ENCODE peak calls at places on chromosome 10, in seven cellular contexts. C, U, S, F, M, N and Z are unnamed samples.

GRCh38 chr10:70672993-70673928 is 955 bp downstream of the ADAMTS14 start:
- DNase-seq in C (peak), U (no peak), S (peak), F (no peak), M (no peak), N (peak), Z (no peak)

GRCh38 chr10:102710604-102711003 is 3.6 kb downstream of the ARL3 start:
- DNase-seq in C (no peak), U (no peak), S (peak), F (no peak), M (no peak), N (no peak), Z (no peak)

GRCh38 chr10:125768217-125768616 is 7.4 kb downstream of the MMP21 start:
- DNase-seq in C (no peak), U (no peak), S (peak), F (no peak), M (no peak), N (no peak), Z (no peak)

GRCh38 chr10:9331583-9332008 is 1277.1 kb downstream of the GATA3 start:
- DNase-seq in C (no peak), U (no peak), S (peak), F (no peak), M (no peak), N (no peak), Z (no peak)

GRCh38 chr10:98316156-98316555 is 48.2 kb upstream of the LOXL4 start:
- DNase-seq in C (no peak), U (no peak), S (no peak), F (no peak), M (no peak), N (no peak), Z (no peak)

GRCh38 chr10:24485299-24485698 is 238.4 kb downstream of the ARHGAP21 start:
- DNase-seq in C (no peak), U (no peak), S (no peak), F (no peak), M (no peak), N (peak), Z (no peak)

GRCh38 chr10:127148066-127148932 is 48.1 kb downstream of the INSYN2A start:
- DNase-seq in C (no peak), U (no peak), S (no peak), F (no peak), M (no peak), N (no peak), Z (no peak)

GRCh38 chr10:126734015-126734414 is 63.5 kb upstream of the C10orf90 start:
- DNase-seq in C (no peak), U (no peak), S (no peak), F (no peak), M (no peak), N (no peak), Z (no peak)

GRCh38 chr10:120729508-120729907 is 121.7 kb upstream of the WDR11 start:
- DNase-seq in C (no peak), U (no peak), S (no peak), F (no peak), M (no peak), N (no peak), Z (no peak)

GRCh38 chr10:117536359-117536861 is 6.1 kb upstream of the EMX2 start:
- DNase-seq in C (no peak), U (no peak), S (peak), F (no peak), M (peak), N (no peak), Z (no peak)

GRCh38 chr10:77582710-77583115 is 54.9 kb downstream of the KCNMA1 start:
- DNase-seq in C (no peak), U (no peak), S (peak), F (no peak), M (no peak), N (no peak), Z (peak)

GRCh38 chr10:91042069-91042468 is 121.2 kb upstream of the ANKRD1 start:
- DNase-seq in C (no peak), U (no peak), S (no peak), F (no peak), M (no peak), N (no peak), Z (no peak)

GRCh38 chr10:91040343-91040742 is 119.5 kb upstream of the ANKRD1 start:
- DNase-seq in C (no peak), U (no peak), S (no peak), F (no peak), M (no peak), N (no peak), Z (no peak)

GRCh38 chr10:91046891-91047290 is 126.0 kb upstream of the ANKRD1 start:
- DNase-seq in C (no peak), U (no peak), S (no peak), F (no peak), M (no peak), N (no peak), Z (no peak)

GRCh38 chr10:91048380-91048779 is 127.5 kb upstream of the ANKRD1 start:
- DNase-seq in C (no peak), U (no peak), S (no peak), F (no peak), M (no peak), N (no peak), Z (no peak)

DNA sequence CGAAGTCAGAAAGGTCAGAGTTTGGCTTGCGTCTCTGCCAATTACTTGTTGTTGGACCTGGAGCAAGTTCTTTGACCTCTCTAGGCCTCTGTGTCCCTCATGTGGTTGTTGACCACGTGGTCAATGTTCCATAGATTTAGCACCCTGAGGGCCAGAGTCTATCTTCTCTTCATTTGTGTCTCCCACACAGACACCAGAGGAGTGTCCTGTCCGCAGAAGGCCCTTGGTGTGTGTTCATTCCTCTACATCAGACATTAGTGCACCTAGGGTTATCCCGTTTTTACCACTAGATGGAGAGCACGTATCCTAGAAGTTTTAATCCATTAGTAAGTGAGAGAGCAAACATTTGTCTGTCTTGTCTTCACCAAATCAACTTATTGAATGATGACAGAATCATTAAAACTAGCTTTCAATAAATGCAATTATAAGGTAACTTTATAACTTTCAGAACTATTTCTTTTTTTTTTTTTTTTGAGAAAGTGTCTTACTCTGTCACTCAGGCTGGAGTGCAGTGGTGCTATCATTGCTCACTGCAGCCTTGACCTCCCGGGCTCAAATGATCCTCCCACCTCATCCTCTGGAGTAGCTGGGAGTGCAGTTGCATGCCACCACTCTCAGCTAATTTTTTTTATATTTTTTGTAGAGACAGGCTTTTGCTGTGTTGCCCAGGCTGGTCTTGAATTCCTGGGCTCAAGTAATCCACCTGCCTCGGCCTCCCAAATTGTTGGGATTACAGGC is 122.5 kb upstream of the ANKRD1 start:
- DNase-seq in C (peak), U (no peak), S (peak), F (no peak), M (no peak), N (no peak), Z (no peak)
- TF ChIP-seq CTCF in C (peak), U (peak), S (peak), F (no peak), M (peak), N (peak), Z (peak)

DNA sequence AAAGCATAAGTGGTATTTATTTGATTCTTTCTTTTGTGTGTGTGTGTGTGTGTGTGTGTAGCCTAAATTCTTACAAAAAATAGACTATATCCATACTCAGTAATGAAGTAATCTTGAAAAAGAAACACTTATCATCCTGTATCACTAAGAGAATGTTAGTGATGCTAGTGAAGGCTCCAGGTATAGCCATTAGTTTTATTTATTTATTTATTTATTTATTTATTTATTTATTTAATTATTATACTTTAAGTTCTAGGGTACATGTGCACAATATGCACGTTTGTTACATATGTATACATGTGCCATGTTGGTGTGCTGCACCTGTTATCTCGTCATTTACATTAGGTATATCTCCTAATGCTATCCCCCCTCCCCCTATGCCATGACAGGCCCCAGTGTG is 436.0 kb downstream of the HTR7 start:
- DNase-seq in C (no peak), U (no peak), S (no peak), F (no peak), M (no peak), N (no peak), Z (no peak)
- H3K27ac ChIP-seq in C (no peak), U (no peak), S (no peak), F (no peak), M (no peak), N (no peak), Z (no peak)

GRCh38 chr10:45592432-45592831 is 80.1 kb downstream of the ZFAND4 start:
- DNase-seq in C (no peak), U (no peak), S (no peak), F (no peak), M (no peak), N (no peak), Z (no peak)

GRCh38 chr10:45593938-45594275 is 78.7 kb downstream of the ZFAND4 start:
- DNase-seq in C (no peak), U (no peak), S (no peak), F (no peak), M (no peak), N (no peak), Z (no peak)

GRCh38 chr10:45596556-45596955 is 76.0 kb downstream of the ZFAND4 start:
- DNase-seq in C (no peak), U (no peak), S (no peak), F (peak), M (no peak), N (no peak), Z (no peak)

GRCh38 chr10:45592926-45593325 is 79.6 kb downstream of the ZFAND4 start:
- DNase-seq in C (no peak), U (no peak), S (no peak), F (no peak), M (no peak), N (no peak), Z (no peak)

GRCh38 chr10:45594276-45595157 is 78.1 kb downstream of the ZFAND4 start:
- DNase-seq in C (peak), U (peak), S (peak), F (peak), M (peak), N (peak), Z (peak)
- TF ChIP-seq CTCF in C (no peak), U (no peak), S (no peak), F (no peak), M (peak), N (no peak), Z (peak)

DNA sequence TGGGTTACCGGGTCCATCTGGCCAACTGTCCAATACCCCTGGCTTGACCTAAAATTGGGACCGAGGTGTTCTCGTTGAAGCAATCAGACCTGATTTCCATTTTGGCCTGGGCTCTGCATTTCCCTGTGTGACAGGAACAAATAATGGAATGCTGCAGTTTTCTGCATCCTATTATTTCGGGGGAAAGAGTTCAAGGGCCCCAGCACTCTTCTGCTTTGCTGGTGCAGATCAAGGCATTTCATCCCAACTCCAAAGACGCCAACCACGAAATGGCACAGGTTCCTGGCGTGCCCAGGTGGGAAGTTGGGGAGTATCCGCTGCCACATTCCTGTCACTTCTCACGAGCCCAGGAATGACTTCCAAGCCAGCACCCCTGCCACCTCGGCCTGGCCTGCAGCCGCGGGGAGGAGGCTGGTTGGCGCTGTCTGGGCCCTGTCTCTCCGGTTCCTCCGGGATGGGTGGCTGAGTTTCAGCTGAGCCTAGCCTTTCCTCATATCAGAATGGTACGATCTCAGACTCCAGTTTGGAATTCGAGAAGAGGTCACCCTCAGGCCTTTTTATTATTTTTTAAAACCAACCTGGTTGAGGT is 56.5 kb downstream of the FAM171A1 start:
- DNase-seq in C (no peak), U (no peak), S (no peak), F (no peak), M (no peak), N (no peak), Z (no peak)
- H3K27ac ChIP-seq in C (no peak), U (no peak), S (no peak), F (no peak), M (no peak), N (no peak), Z (no peak)

GRCh38 chr10:110353244-110354119 is 48.8 kb upstream of the SMNDC1 start:
- DNase-seq in C (no peak), U (peak), S (peak), F (peak), M (peak), N (no peak), Z (no peak)
- TF ChIP-seq CTCF in C (no peak), U (no peak), S (no peak), F (no peak), M (peak), N (no peak), Z (no peak)

GRCh38 chr10:6607778-6608177 is 27.7 kb upstream of the PRKCQ start:
- DNase-seq in C (no peak), U (no peak), S (no peak), F (no peak), M (no peak), N (no peak), Z (no peak)
- H3K27ac ChIP-seq in C (no peak), U (no peak), S (no peak), F (no peak), M (no peak), N (no peak), Z (no peak)

DNA sequence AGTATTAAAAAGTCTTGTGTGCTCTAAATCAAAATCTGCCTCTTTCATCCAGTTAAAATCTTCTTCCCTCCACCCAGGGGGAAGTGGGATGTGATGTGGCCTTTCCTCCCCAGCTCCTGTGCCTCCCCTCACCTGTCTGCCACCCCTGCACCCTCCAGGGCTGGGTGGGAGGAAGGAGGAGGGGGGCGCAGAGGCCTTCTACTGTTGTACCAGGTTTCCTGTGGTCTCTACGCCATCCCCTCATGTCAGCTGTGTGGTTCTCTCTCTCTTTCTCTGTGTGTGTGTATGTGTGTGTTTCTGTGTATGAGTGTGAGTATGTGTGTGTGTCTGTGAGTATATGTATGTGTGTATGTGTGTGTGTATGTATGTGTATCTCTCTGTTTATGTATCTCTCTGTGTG is 45.6 kb upstream of the C10orf71 start:
- DNase-seq in C (no peak), U (no peak), S (no peak), F (no peak), M (no peak), N (no peak), Z (no peak)
- TF ChIP-seq CTCF in C (no peak), U (no peak), S (no peak), F (no peak), M (no peak), N (no peak), Z (no peak)

GRCh38 chr10:60778978-60779668 is 845 bp downstream of the CDK1 start:
- DNase-seq in C (no peak), U (no peak), S (no peak), F (no peak), M (no peak), N (no peak), Z (no peak)
- H3K27ac ChIP-seq in C (peak), U (peak), S (peak), F (no peak), M (no peak), N (no peak), Z (no peak)

GRCh38 chr10:63841761-63842160 is 320.6 kb downstream of the REEP3 start:
- DNase-seq in C (no peak), U (no peak), S (no peak), F (no peak), M (no peak), N (no peak), Z (no peak)

GRCh38 chr10:63837043-63837442 is 315.8 kb downstream of the REEP3 start:
- DNase-seq in C (no peak), U (no peak), S (no peak), F (no peak), M (no peak), N (no peak), Z (no peak)
- TF ChIP-seq CTCF in C (no peak), U (no peak), S (no peak), F (no peak), M (no peak), N (no peak), Z (no peak)